ENCODE peak calls at places on chromosomes 11 and 22, in four cellular contexts. G is tibial nerve, F is SK-N-SH, A is ovary. C is an unnamed sample.

GRCh38 chr11:75261474-75261847 is 20.9 kb downstream of the TPBGL start:
- DNase-seq in A (peak; percentile 13), G (no peak), F (no peak), C (no peak)

GRCh38 chr11:104254347-104254746 is 90.4 kb upstream of the PDGFD start:
- DNase-seq in A (no peak), F (peak; percentile 7), G (no peak), C (peak; percentile 34)

GRCh38 chr11:35662061-35662648 is 420 bp upstream of the TRIM44 start:
- DNase-seq in F (peak; percentile 15), A (no peak), G (peak; percentile 55), C (no peak)

GRCh38 chr11:78290293-78291176 is 101.8 kb downstream of the USP35 start:
- DNase-seq in A (no peak), G (peak; percentile 88), F (no peak), C (peak; percentile 28)

GRCh38 chr11:18657696-18658095 is 23.6 kb upstream of the SPTY2D1 start:
- DNase-seq in A (no peak), F (no peak), G (no peak), C (no peak)

GRCh38 chr11:19853016-19853415 is 140.4 kb downstream of the NAV2 start:
- DNase-seq in G (no peak), A (no peak), F (no peak), C (no peak)

GRCh38 chr11:12123177-12123576 is 12.8 kb downstream of the MICAL2 start:
- DNase-seq in F (no peak), G (no peak), A (no peak), C (no peak)

GRCh38 chr11:123559418-123559817 is 95.0 kb downstream of the SCN3B start:
- DNase-seq in G (no peak), F (no peak), A (no peak), C (no peak)

GRCh38 chr11:96215094-96215782 is 127.8 kb downstream of the MAML2 start:
- DNase-seq in F (no peak), A (no peak), G (no peak), C (no peak)

GRCh38 chr22:40855960-40856512 is 403 bp downstream of the ST13 start:
- DNase-seq in A (no peak), F (peak; percentile 46), G (peak; percentile 22), C (peak; percentile 28)

GRCh38 chr11:118109231-118109630 is 22.5 kb upstream of the SMIM35 start:
- DNase-seq in G (no peak), A (no peak), F (no peak), C (no peak)

DNA sequence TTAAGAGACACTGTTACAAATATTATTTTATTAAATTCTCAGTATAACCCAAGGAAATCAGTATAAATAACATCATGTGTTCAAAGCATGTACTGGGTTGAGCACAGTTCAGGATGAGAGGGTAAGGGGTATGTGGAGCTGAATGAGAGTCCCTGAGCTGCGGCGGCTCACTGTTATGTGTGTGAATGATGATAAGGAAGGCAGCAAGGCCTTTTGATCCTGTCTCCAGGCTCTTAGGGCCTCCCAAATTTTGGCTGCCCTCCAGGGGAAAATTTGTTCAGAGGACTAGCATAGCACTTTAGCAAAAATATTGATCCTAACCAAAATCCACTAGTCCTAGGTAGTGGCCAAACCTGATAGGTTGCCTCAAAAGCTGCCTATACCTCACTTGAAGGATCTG is 86.1 kb upstream of the SPON1 start:
- DNase-seq in G (no peak), F (no peak), A (no peak), C (no peak)
- TF ChIP-seq EP300 in G (no peak), F (no peak), A (no peak), C (no peak)

DNA sequence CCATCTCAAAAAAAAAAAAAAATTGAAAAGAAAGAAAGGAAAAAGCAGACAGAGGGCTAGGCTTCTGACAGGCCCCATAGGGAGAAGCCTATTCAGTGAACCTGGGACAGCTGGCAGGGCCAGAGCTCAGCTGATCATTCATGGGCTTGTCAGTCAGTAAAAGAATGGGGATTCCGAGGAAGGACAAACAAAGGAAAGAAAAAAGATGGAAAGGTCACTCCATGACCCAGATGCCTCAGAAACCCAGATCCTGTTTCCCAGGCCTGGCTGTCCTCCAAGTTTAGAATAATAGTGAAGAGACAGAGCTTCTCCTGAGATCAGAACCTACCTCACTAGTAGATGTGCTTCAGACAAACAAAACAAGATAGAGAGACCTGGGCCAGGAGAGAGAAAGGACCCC is 34.3 kb upstream of the ASPHD2 start:
- DNase-seq in A (no peak), G (no peak), F (no peak), C (no peak)
- TF ChIP-seq EP300 in A (no peak), G (no peak), F (no peak), C (no peak)

GRCh38 chr11:44266056-44266780 is 43.7 kb downstream of the ALX4 start:
- DNase-seq in F (no peak), A (no peak), G (no peak), C (no peak)
- TF ChIP-seq EP300 in F (no peak), A (no peak), G (no peak), C (no peak)

GRCh38 chr11:68774188-68774585 is 22.9 kb upstream of the TESMIN start:
- DNase-seq in F (no peak), G (no peak), A (no peak), C (no peak)

GRCh38 chr11:68776442-68777235 is 25.3 kb upstream of the TESMIN start:
- DNase-seq in F (no peak), A (no peak), G (no peak), C (no peak)

GRCh38 chr11:68773521-68774187 is 22.3 kb upstream of the TESMIN start:
- DNase-seq in G (peak; percentile 28), A (no peak), F (no peak), C (no peak)

GRCh38 chr11:68778205-68778604 is 26.9 kb upstream of the TESMIN start:
- DNase-seq in G (no peak), F (no peak), A (peak; percentile 46), C (no peak)

DNA sequence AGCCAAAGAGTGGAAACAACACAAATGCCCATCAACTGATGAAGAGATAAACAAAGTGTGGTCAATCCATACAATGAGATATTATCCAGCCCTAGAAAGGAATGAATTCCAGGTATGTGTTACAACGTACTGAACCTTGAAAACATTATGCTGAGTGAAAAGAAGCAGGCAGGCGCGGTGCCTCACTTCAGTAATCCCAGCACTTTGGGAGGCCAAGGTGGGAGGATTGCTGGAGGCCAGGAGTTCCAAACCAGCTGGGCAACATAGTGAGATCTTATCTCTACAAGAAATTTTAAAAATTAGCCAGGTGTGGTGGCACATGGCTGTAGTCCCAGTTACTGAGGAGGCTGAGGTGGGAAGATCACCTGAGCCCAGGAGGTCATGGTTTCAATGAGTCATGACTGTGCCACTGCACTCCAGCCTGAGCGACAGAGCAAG is 24.6 kb upstream of the TESMIN start:
- DNase-seq in G (no peak), A (no peak), F (no peak), C (no peak)
- TF ChIP-seq EP300 in G (no peak), A (no peak), F (no peak), C (no peak)

C was measured in stomach.